ENCODE peak calls at places on chromosomes 3 and 15, in ten cellular contexts. U is heart right ventricle, S is transverse colon, A is tibial artery, T is tibial nerve, F is ovary, R is heart left ventricle, B is A549, P is H9, I is esophagus squamous epithelium. M is an unnamed sample. For H3K4me1, the result is how much of the 10 kb centered on the place peaks cover.

GRCh38 chr3:119841808-119842471 is 60.0 kb downstream of the NR1I2 start:
- DNase-seq in U (no peak), S (no peak), A (no peak), T (no peak), F (no peak), R (no peak), B (no peak), P (no peak), I (no peak), M (no peak)

GRCh38 chr3:50516048-50516871 is 12.8 kb upstream of the CACNA2D2 start:
- DNase-seq in U (peak), S (peak), A (no peak), T (no peak), F (peak), R (peak), B (no peak), P (peak), I (no peak), M (peak)

GRCh38 chr15:73800662-73801345 is 47.7 kb upstream of the INSYN1 start:
- DNase-seq in U (peak), S (no peak), A (peak), T (no peak), F (peak), R (peak), B (peak), P (no peak), I (no peak), M (no peak)

GRCh38 chr15:42890161-42890913 is 30.2 kb downstream of the TTBK2 start:
- DNase-seq in U (no peak), S (no peak), A (no peak), T (no peak), F (no peak), R (no peak), B (peak), P (no peak), I (no peak), M (peak)

GRCh38 chr3:8204846-8205624 is 296.6 kb upstream of the LMCD1 start:
- DNase-seq in U (no peak), S (no peak), A (no peak), T (no peak), F (no peak), R (no peak), B (no peak), P (no peak), I (no peak), M (no peak)

GRCh38 chr15:48671381-48672022 is 26.0 kb upstream of the FBN1 start:
- DNase-seq in U (peak), S (no peak), A (peak), T (peak), F (no peak), R (peak), B (no peak), P (no peak), I (no peak), M (peak)

GRCh38 chr15:71634820-71635219 is 175.5 kb upstream of the NR2E3 start:
- DNase-seq in U (no peak), S (no peak), A (no peak), T (no peak), F (no peak), R (no peak), B (no peak), P (no peak), I (no peak), M (no peak)

GRCh38 chr15:89332446-89332845 is 2.2 kb downstream of the POLG start:
- DNase-seq in U (no peak), S (no peak), A (peak), T (no peak), F (no peak), R (no peak), B (peak), P (peak), I (no peak), M (no peak)

GRCh38 chr3:194161181-194162045 is 25.5 kb downstream of the HES1 start:
- DNase-seq in U (no peak), S (no peak), A (no peak), T (no peak), F (peak), R (no peak), B (peak), P (no peak), I (no peak), M (no peak)

DNA sequence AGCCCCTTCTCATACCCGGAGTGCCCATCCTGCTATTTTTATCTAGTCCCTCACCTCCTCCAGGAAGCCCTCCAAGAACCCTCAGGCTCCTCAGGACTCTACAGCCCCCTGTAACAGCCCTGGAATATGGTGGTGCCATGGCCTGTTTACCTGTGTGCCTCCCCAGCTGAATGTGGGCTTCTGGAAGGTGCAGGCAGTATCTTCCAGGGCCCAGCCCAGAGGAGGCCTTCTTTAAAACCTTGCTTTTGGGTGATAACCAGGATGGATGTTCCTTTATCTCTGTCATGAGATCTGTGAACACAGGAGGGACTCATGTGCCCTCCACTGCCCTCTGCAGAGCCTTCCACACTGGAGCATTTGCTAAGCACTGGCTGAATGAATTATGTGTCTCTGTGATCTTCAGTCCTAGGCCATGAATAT is 36.7 kb upstream of the MRPS22 start:
- DNase-seq in U (no peak), S (no peak), A (no peak), T (no peak), F (no peak), R (no peak), B (peak), P (no peak), I (no peak), M (no peak)
- H3K4me1 ChIP-seq in U (under half), S (under half), A (under half), T (under half), F (under half), R (under half), B (half or more), P (under half), I (under half), M (under half)

GRCh38 chr15:63240136-63240535 is 37.3 kb upstream of the APH1B start:
- DNase-seq in U (no peak), S (no peak), A (no peak), T (no peak), F (no peak), R (no peak), B (no peak), P (no peak), I (no peak), M (no peak)
- H3K4me1 ChIP-seq in U (under half), S (under half), A (under half), T (under half), F (under half), R (under half), B (under half), P (under half), I (half or more), M (under half)

GRCh38 chr3:71703796-71704195 is 21.4 kb downstream of the EIF4E3 start:
- DNase-seq in U (no peak), S (no peak), A (no peak), T (no peak), F (no peak), R (no peak), B (no peak), P (no peak), I (no peak), M (no peak)
- H3K4me1 ChIP-seq in U (under half), S (under half), A (under half), T (under half), F (under half), R (under half), B (under half), P (under half), I (under half), M (under half)

DNA sequence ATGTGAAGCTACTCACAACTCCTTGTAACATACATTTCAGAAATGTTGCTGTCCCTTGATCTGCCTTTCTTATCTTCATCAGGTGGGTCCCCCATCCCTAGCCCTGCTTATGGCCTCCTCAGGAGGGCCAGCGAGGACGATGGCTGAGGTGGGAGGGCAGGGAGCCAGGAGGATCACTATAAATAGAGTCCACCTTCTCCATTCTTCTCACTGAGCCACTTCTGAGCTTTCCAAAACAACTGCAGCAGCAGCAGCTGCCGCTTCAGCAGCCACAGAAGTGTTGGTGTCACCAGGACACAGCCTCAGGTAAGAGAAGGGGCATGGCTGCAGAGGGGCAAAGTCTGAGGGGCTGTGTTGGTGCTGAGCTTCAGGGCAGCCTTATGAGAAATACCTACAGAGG is 53.5 kb downstream of the ANAPC13 start:
- DNase-seq in U (no peak), S (no peak), A (no peak), T (no peak), F (no peak), R (no peak), B (no peak), P (no peak), I (no peak), M (no peak)
- H3K4me1 ChIP-seq in U (under half), S (under half), A (under half), T (under half), F (under half), R (under half), B (under half), P (under half), I (under half), M (under half)

GRCh38 chr3:49386056-49386756 is 25.6 kb downstream of the RHOA start:
- DNase-seq in U (no peak), S (no peak), A (no peak), T (no peak), F (no peak), R (no peak), B (no peak), P (no peak), I (no peak), M (no peak)
- H3K4me1 ChIP-seq in U (half or more), S (under half), A (under half), T (under half), F (under half), R (under half), B (under half), P (under half), I (half or more), M (under half)

GRCh38 chr15:77603616-77604406 is 28.9 kb downstream of the LINGO1 start:
- DNase-seq in U (no peak), S (no peak), A (no peak), T (no peak), F (no peak), R (no peak), B (no peak), P (no peak), I (no peak), M (no peak)
- H3K4me1 ChIP-seq in U (under half), S (under half), A (under half), T (under half), F (under half), R (under half), B (under half), P (under half), I (under half), M (under half)